ENCODE peak calls at places on chromosomes 3 and 15, in four cellular contexts. A is right lobe of liver; D is ACHN; X is naive thymus-derived CD4-positive, alpha-beta T cell. P is an unnamed sample.

GRCh38 chr15:90191795-90192494 is 9.2 kb upstream of the SEMA4B start:
- DNase-seq in A (peak), D (peak), X (peak), P (no peak)

GRCh38 chr3:194148383-194148782 is 12.4 kb downstream of the HES1 start:
- DNase-seq in A (peak), D (no peak), X (no peak), P (no peak)

GRCh38 chr15:36959746-36960145 is 140.6 kb downstream of the MEIS2 start:
- DNase-seq in A (no peak), D (no peak), X (no peak), P (no peak)

GRCh38 chr15:61038910-61039309 is 190.2 kb downstream of the RORA start:
- DNase-seq in A (no peak), D (no peak), X (no peak), P (no peak)

GRCh38 chr3:179957264-179957845 is 79.4 kb downstream of the PEX5L start:
- DNase-seq in A (no peak), D (no peak), X (no peak), P (no peak)

GRCh38 chr15:63402498-63403253 is 21.0 kb upstream of the CA12 start:
- DNase-seq in A (no peak), D (peak), X (peak), P (peak)

GRCh38 chr3:46496745-46497555 is 826 bp upstream of the RTP3 start:
- DNase-seq in A (peak), D (peak), X (peak), P (peak)

GRCh38 chr3:129276385-129276784 is 2.3 kb upstream of the HMCES start:
- DNase-seq in A (no peak), D (no peak), X (no peak), P (no peak)

GRCh38 chr3:66609660-66610547 is 109.1 kb upstream of the LRIG1 start:
- DNase-seq in A (no peak), D (peak), X (no peak), P (no peak)

GRCh38 chr3:197490098-197490497 is 65.7 kb downstream of the BDH1 start:
- DNase-seq in A (no peak), D (peak), X (no peak), P (peak)

GRCh38 chr3:114155370-114155821 is 23.5 kb downstream of the DRD3 start:
- DNase-seq in A (no peak), D (peak), X (no peak), P (peak)

GRCh38 chr3:52194541-52195296 is 3.2 kb upstream of the ALAS1 start:
- DNase-seq in A (no peak), D (no peak), X (no peak), P (no peak)

GRCh38 chr3:77620009-77620408 is 580.1 kb downstream of the ROBO2 start:
- DNase-seq in A (no peak), D (no peak), X (no peak), P (no peak)

GRCh38 chr3:49358217-49358883 is at the start of gene GPX1:
- DNase-seq in A (peak), D (peak), X (peak), P (peak)

GRCh38 chr3:53168175-53168923 is 7.3 kb downstream of the PRKCD start:
- DNase-seq in A (no peak), D (no peak), X (no peak), P (no peak)

GRCh38 chr15:99982662-99983061 is 249.4 kb upstream of the LYSMD4 start:
- DNase-seq in A (no peak), D (no peak), X (no peak), P (no peak)

GRCh38 chr15:28252831-28253230 is 69.1 kb downstream of the HERC2 start:
- DNase-seq in A (no peak), D (no peak), X (no peak), P (no peak)

GRCh38 chr3:8996681-8997121 is 33.4 kb upstream of the RAD18 start:
- DNase-seq in A (no peak), D (no peak), X (no peak), P (peak)

GRCh38 chr15:58738051-58738707 is 11.3 kb downstream of the ADAM10 start:
- DNase-seq in A (no peak), D (no peak), X (no peak), P (no peak)

GRCh38 chr15:67085237-67085817 is 19.9 kb downstream of the SMAD3 start:
- DNase-seq in A (no peak), D (no peak), X (no peak), P (no peak)

GRCh38 chr3:42080452-42080872 is 10.7 kb upstream of the TRAK1 start:
- DNase-seq in A (no peak), D (peak), X (no peak), P (peak)

GRCh38 chr3:30915782-30916181 is 21.3 kb upstream of the GADL1 start:
- DNase-seq in A (no peak), D (no peak), X (no peak), P (no peak)

GRCh38 chr15:57555270-57555669 is 36.4 kb upstream of the MYZAP start:
- DNase-seq in A (no peak), D (no peak), X (no peak), P (no peak)

GRCh38 chr3:139248593-139249255 is 95.1 kb upstream of the MRPS22 start:
- DNase-seq in A (no peak), D (no peak), X (no peak), P (no peak)

P was measured in SK-MEL-5.